ENCODE peak calls at places on chromosome 15, in nine cellular contexts. Y is CD4-positive, alpha-beta T cell; T is C1 segment of cervical spinal cord; W is astrocyte of the cerebellum; O is MCF 10A; K is HFF-Myc; G is activated CD4-positive, alpha-beta T cell treated with anti-CD3 and anti-CD28 coated beads, Interleukin-2, amount 50 U/mL, for 4 hours; H is Peyer's patch; Q is GM12892. Z is an unnamed sample.

GRCh38 chr15:77226652-77227051 is 155.7 kb upstream of the TSPAN3 start:
- DNase-seq in Y (no peak), T (no peak), W (no peak), O (no peak), K (no peak), G (no peak), H (no peak), Q (no peak), Z (no peak)

GRCh38 chr15:91369823-91370222 is 269.8 kb downstream of the SV2B start:
- DNase-seq in Y (no peak), T (no peak), W (no peak), O (no peak), K (no peak), G (no peak), H (no peak), Q (no peak), Z (no peak)

GRCh38 chr15:88375234-88375926 is 91.8 kb downstream of the MRPL46 start:
- DNase-seq in Y (no peak), T (no peak), W (peak; percentile 6), O (peak; percentile 13), K (peak; percentile 35), G (no peak), H (no peak), Q (no peak), Z (no peak)

GRCh38 chr15:84886211-84886983 is 1.9 kb downstream of the SLC28A1 start:
- DNase-seq in Y (no peak), T (no peak), W (no peak), O (no peak), K (no peak), G (no peak), H (peak; percentile 76), Q (no peak), Z (no peak)

GRCh38 chr15:83653639-83654378 is at the start of gene ADAMTSL3:
- DNase-seq in Y (no peak), T (peak; percentile 7), W (peak; percentile 9), O (peak; percentile 71), K (no peak), G (no peak), H (peak; percentile 66), Q (no peak), Z (peak; percentile 82)

GRCh38 chr15:73633111-73633990 is at the start of gene NPTN:
- DNase-seq in Y (peak; percentile 98), T (peak; percentile 92), W (peak; percentile 92), O (peak; percentile 97), K (peak; percentile 86), G (peak; percentile 98), H (peak; percentile 100), Q (peak; percentile 77), Z (peak; percentile 96)

GRCh38 chr15:77631790-77632551 is 741 bp downstream of the LINGO1 start:
- DNase-seq in Y (no peak), T (no peak), W (no peak), O (no peak), K (no peak), G (no peak), H (no peak), Q (no peak), Z (no peak)

GRCh38 chr15:55221090-55222011 is 24.6 kb upstream of the RSL24D1 start:
- DNase-seq in Y (no peak), T (no peak), W (peak; percentile 60), O (peak; percentile 90), K (peak; percentile 50), G (no peak), H (no peak), Q (no peak), Z (no peak)

GRCh38 chr15:57118013-57118799 is 199.8 kb downstream of the TCF12 start:
- DNase-seq in Y (no peak), T (no peak), W (no peak), O (peak; percentile 11), K (no peak), G (no peak), H (no peak), Q (no peak), Z (no peak)

GRCh38 chr15:62059818-62060115 is 480 bp downstream of the VPS13C start:
- DNase-seq in Y (peak; percentile 48), T (no peak), W (peak; percentile 15), O (peak; percentile 54), K (no peak), G (peak; percentile 54), H (no peak), Q (peak; percentile 55), Z (peak; percentile 25)

GRCh38 chr15:23642413-23643044 is 5.1 kb downstream of the MAGEL2 start:
- DNase-seq in Y (peak; percentile 19), T (peak; percentile 25), W (peak; percentile 11), O (peak; percentile 2), K (peak; percentile 12), G (no peak), H (no peak), Q (peak; percentile 25), Z (peak; percentile 71)

GRCh38 chr15:99967841-99968371 is 234.7 kb upstream of the LYSMD4 start:
- DNase-seq in Y (no peak), T (no peak), W (no peak), O (peak; percentile 96), K (no peak), G (no peak), H (peak; percentile 28), Q (no peak), Z (no peak)

GRCh38 chr15:68795298-68795848 is 25.3 kb downstream of the ANP32A start:
- DNase-seq in Y (peak; percentile 58), T (peak; percentile 78), W (no peak), O (peak; percentile 93), K (no peak), G (peak; percentile 35), H (peak; percentile 82), Q (peak; percentile 54), Z (peak; percentile 56)

GRCh38 chr15:97653896-97654295 is 306.6 kb upstream of the ARRDC4 start:
- DNase-seq in Y (no peak), T (no peak), W (no peak), O (no peak), K (no peak), G (no peak), H (no peak), Q (no peak), Z (no peak)

GRCh38 chr15:90871716-90872480 is 3.5 kb downstream of the FURIN start:
- DNase-seq in Y (no peak), T (no peak), W (no peak), O (peak; percentile 40), K (no peak), G (peak; percentile 26), H (peak; percentile 69), Q (peak; percentile 49), Z (no peak)

GRCh38 chr15:26179906-26180305 is 316.8 kb upstream of the ATP10A start:
- DNase-seq in Y (no peak), T (no peak), W (no peak), O (no peak), K (no peak), G (no peak), H (no peak), Q (no peak), Z (no peak)

GRCh38 chr15:75672111-75672602 is 24.4 kb downstream of the SNX33 start:
- DNase-seq in Y (no peak), T (no peak), W (no peak), O (no peak), K (no peak), G (no peak), H (no peak), Q (no peak), Z (no peak)

GRCh38 chr15:77506311-77507150 is 85.8 kb downstream of the HMG20A start:
- DNase-seq in Y (no peak), T (peak; percentile 10), W (no peak), O (peak; percentile 83), K (no peak), G (no peak), H (peak; percentile 63), Q (no peak), Z (no peak)

GRCh38 chr15:64847016-64847415 is 5.3 kb downstream of the PLEKHO2 start:
- DNase-seq in Y (no peak), T (no peak), W (no peak), O (no peak), K (no peak), G (no peak), H (no peak), Q (no peak), Z (no peak)

GRCh38 chr15:63040954-63041353 is 1.6 kb upstream of the TPM1 start:
- DNase-seq in Y (no peak), T (no peak), W (no peak), O (no peak), K (no peak), G (no peak), H (no peak), Q (no peak), Z (no peak)

GRCh38 chr15:29124581-29125381 is 144.8 kb downstream of the NSMCE3 start:
- DNase-seq in Y (no peak), T (no peak), W (peak; percentile 31), O (no peak), K (no peak), G (no peak), H (no peak), Q (no peak), Z (no peak)

GRCh38 chr15:64149424-64150235 is 1.9 kb upstream of the SNX22 start:
- DNase-seq in Y (no peak), T (peak; percentile 24), W (no peak), O (peak; percentile 35), K (no peak), G (no peak), H (no peak), Q (no peak), Z (no peak)

GRCh38 chr15:92733934-92734521 is 78.5 kb upstream of the FAM174B start:
- DNase-seq in Y (peak; percentile 3), T (peak; percentile 27), W (no peak), O (no peak), K (no peak), G (no peak), H (no peak), Q (no peak), Z (peak; percentile 28)

GRCh38 chr15:56929933-56930332 is 11.5 kb downstream of the TCF12 start:
- DNase-seq in Y (no peak), T (no peak), W (no peak), O (no peak), K (no peak), G (no peak), H (no peak), Q (no peak), Z (no peak)

GRCh38 chr15:61275901-61276300 is 46.8 kb upstream of the RORA start:
- DNase-seq in Y (no peak), T (no peak), W (no peak), O (peak; percentile 29), K (no peak), G (no peak), H (no peak), Q (no peak), Z (no peak)

GRCh38 chr15:97902140-97902780 is 58.2 kb upstream of the ARRDC4 start:
- DNase-seq in Y (no peak), T (no peak), W (no peak), O (peak; percentile 62), K (no peak), G (no peak), H (no peak), Q (no peak), Z (no peak)

GRCh38 chr15:88657326-88658069 is 18.7 kb downstream of the ISG20 start:
- DNase-seq in Y (no peak), T (peak; percentile 61), W (no peak), O (peak; percentile 65), K (no peak), G (no peak), H (peak; percentile 54), Q (no peak), Z (peak; percentile 73)

GRCh38 chr15:69014454-69014853 is at the start of gene NOX5:
- DNase-seq in Y (no peak), T (no peak), W (no peak), O (peak; percentile 31), K (peak; percentile 54), G (no peak), H (no peak), Q (no peak), Z (no peak)

GRCh38 chr15:57948554-57949289 is 116.8 kb downstream of the ALDH1A2 start:
- DNase-seq in Y (no peak), T (no peak), W (no peak), O (no peak), K (no peak), G (no peak), H (no peak), Q (no peak), Z (no peak)

GRCh38 chr15:82894971-82895520 is 57.5 kb downstream of the HOMER2 start:
- DNase-seq in Y (no peak), T (no peak), W (peak; percentile 9), O (no peak), K (peak; percentile 9), G (no peak), H (no peak), Q (no peak), Z (no peak)

GRCh38 chr15:42091753-42092665 is 2.4 kb downstream of the PLA2G4D start:
- DNase-seq in Y (no peak), T (no peak), W (no peak), O (peak; percentile 38), K (no peak), G (no peak), H (no peak), Q (no peak), Z (no peak)